ENCODE peak calls at places on chromosomes 13 and 19, in eight cellular contexts. One of them, this sample, is unnamed.

GRCh38 chr19:11152318-11153062 is 3.1 kb downstream of the SPC24 start:
- DNase-seq in sigmoid colon: peak
- DNase-seq in body of pancreas: peak
- DNase-seq in brain microvascular endothelial cell: no peak
- DNase-seq in DND-41: no peak
- DNase-seq in AG04450: no peak
- DNase-seq in HL-60: no peak
- DNase-seq in left ventricle myocardium inferior: peak
- DNase-seq in this sample: no peak

GRCh38 chr13:111065698-111066097 is 49.4 kb upstream of the ARHGEF7 start:
- DNase-seq in sigmoid colon: no peak
- DNase-seq in body of pancreas: no peak
- DNase-seq in brain microvascular endothelial cell: no peak
- DNase-seq in DND-41: no peak
- DNase-seq in AG04450: no peak
- DNase-seq in HL-60: no peak
- DNase-seq in left ventricle myocardium inferior: no peak
- DNase-seq in this sample: no peak

GRCh38 chr19:11693505-11694499 is 44.9 kb downstream of the ZNF823 start:
- DNase-seq in sigmoid colon: no peak
- DNase-seq in body of pancreas: no peak
- DNase-seq in brain microvascular endothelial cell: peak
- DNase-seq in DND-41: peak
- DNase-seq in AG04450: no peak
- DNase-seq in HL-60: peak
- DNase-seq in left ventricle myocardium inferior: no peak
- DNase-seq in this sample: no peak

GRCh38 chr13:83845121-83845520 is 37.2 kb downstream of the SLITRK1 start:
- DNase-seq in sigmoid colon: no peak
- DNase-seq in body of pancreas: no peak
- DNase-seq in brain microvascular endothelial cell: no peak
- DNase-seq in DND-41: no peak
- DNase-seq in AG04450: peak
- DNase-seq in HL-60: no peak
- DNase-seq in left ventricle myocardium inferior: no peak
- DNase-seq in this sample: no peak

GRCh38 chr19:21611659-21612402 is 106.4 kb downstream of the ZNF429 start:
- DNase-seq in sigmoid colon: no peak
- DNase-seq in body of pancreas: no peak
- DNase-seq in brain microvascular endothelial cell: no peak
- DNase-seq in DND-41: no peak
- DNase-seq in AG04450: no peak
- DNase-seq in HL-60: no peak
- DNase-seq in left ventricle myocardium inferior: no peak
- DNase-seq in this sample: no peak

GRCh38 chr13:79423801-79424642 is 18.0 kb upstream of the RBM26 start:
- DNase-seq in sigmoid colon: no peak
- DNase-seq in body of pancreas: no peak
- DNase-seq in brain microvascular endothelial cell: no peak
- DNase-seq in DND-41: no peak
- DNase-seq in AG04450: peak
- DNase-seq in HL-60: peak
- DNase-seq in left ventricle myocardium inferior: no peak
- DNase-seq in this sample: no peak

GRCh38 chr19:17305517-17306284 is at the start of gene MRPL34:
- DNase-seq in sigmoid colon: peak
- DNase-seq in body of pancreas: peak
- DNase-seq in brain microvascular endothelial cell: peak
- DNase-seq in DND-41: peak
- DNase-seq in AG04450: peak
- DNase-seq in HL-60: peak
- DNase-seq in left ventricle myocardium inferior: peak
- DNase-seq in this sample: peak

GRCh38 chr19:13441810-13442512 is 64.3 kb downstream of the CACNA1A start:
- DNase-seq in sigmoid colon: no peak
- DNase-seq in body of pancreas: peak
- DNase-seq in brain microvascular endothelial cell: peak
- DNase-seq in DND-41: peak
- DNase-seq in AG04450: peak
- DNase-seq in HL-60: peak
- DNase-seq in left ventricle myocardium inferior: peak
- DNase-seq in this sample: peak

GRCh38 chr13:77985866-77986636 is 67.4 kb upstream of the EDNRB start:
- DNase-seq in sigmoid colon: no peak
- DNase-seq in body of pancreas: no peak
- DNase-seq in brain microvascular endothelial cell: no peak
- DNase-seq in DND-41: no peak
- DNase-seq in AG04450: no peak
- DNase-seq in HL-60: no peak
- DNase-seq in left ventricle myocardium inferior: no peak
- DNase-seq in this sample: no peak

GRCh38 chr13:78680064-78680463 is 21.1 kb upstream of the OBI1 start:
- DNase-seq in sigmoid colon: no peak
- DNase-seq in body of pancreas: no peak
- DNase-seq in brain microvascular endothelial cell: no peak
- DNase-seq in DND-41: no peak
- DNase-seq in AG04450: no peak
- DNase-seq in HL-60: no peak
- DNase-seq in left ventricle myocardium inferior: no peak
- DNase-seq in this sample: no peak

GRCh38 chr13:102091231-102091630 is 310.6 kb downstream of the FGF14 start:
- DNase-seq in sigmoid colon: no peak
- DNase-seq in body of pancreas: no peak
- DNase-seq in brain microvascular endothelial cell: peak
- DNase-seq in DND-41: no peak
- DNase-seq in AG04450: no peak
- DNase-seq in HL-60: no peak
- DNase-seq in left ventricle myocardium inferior: no peak
- DNase-seq in this sample: no peak

GRCh38 chr13:45742985-45743384 is 40.9 kb downstream of the CBY2 start:
- DNase-seq in sigmoid colon: no peak
- DNase-seq in body of pancreas: no peak
- DNase-seq in brain microvascular endothelial cell: no peak
- DNase-seq in DND-41: no peak
- DNase-seq in AG04450: no peak
- DNase-seq in HL-60: no peak
- DNase-seq in left ventricle myocardium inferior: no peak
- DNase-seq in this sample: no peak

GRCh38 chr13:39254606-39255005 is 216.3 kb downstream of the NHLRC3 start:
- DNase-seq in sigmoid colon: no peak
- DNase-seq in body of pancreas: no peak
- DNase-seq in brain microvascular endothelial cell: no peak
- DNase-seq in DND-41: no peak
- DNase-seq in AG04450: no peak
- DNase-seq in HL-60: no peak
- DNase-seq in left ventricle myocardium inferior: no peak
- DNase-seq in this sample: no peak

GRCh38 chr13:33233547-33233946 is 52.0 kb downstream of the STARD13 start:
- DNase-seq in sigmoid colon: no peak
- DNase-seq in body of pancreas: no peak
- DNase-seq in brain microvascular endothelial cell: no peak
- DNase-seq in DND-41: no peak
- DNase-seq in AG04450: no peak
- DNase-seq in HL-60: no peak
- DNase-seq in left ventricle myocardium inferior: peak
- DNase-seq in this sample: no peak

GRCh38 chr13:24267283-24267682 is 42.1 kb upstream of the C1QTNF9 start:
- DNase-seq in sigmoid colon: no peak
- DNase-seq in body of pancreas: no peak
- DNase-seq in brain microvascular endothelial cell: no peak
- DNase-seq in DND-41: peak
- DNase-seq in AG04450: no peak
- DNase-seq in HL-60: no peak
- DNase-seq in left ventricle myocardium inferior: no peak
- DNase-seq in this sample: no peak
- H3K27ac ChIP-seq in sigmoid colon: peak
- H3K27ac ChIP-seq in body of pancreas: no peak
- H3K27ac ChIP-seq in brain microvascular endothelial cell: no peak
- H3K27ac ChIP-seq in DND-41: peak
- H3K27ac ChIP-seq in AG04450: no peak
- H3K27ac ChIP-seq in HL-60: no peak
- H3K27ac ChIP-seq in left ventricle myocardium inferior: peak
- H3K27ac ChIP-seq in this sample: peak

DNA sequence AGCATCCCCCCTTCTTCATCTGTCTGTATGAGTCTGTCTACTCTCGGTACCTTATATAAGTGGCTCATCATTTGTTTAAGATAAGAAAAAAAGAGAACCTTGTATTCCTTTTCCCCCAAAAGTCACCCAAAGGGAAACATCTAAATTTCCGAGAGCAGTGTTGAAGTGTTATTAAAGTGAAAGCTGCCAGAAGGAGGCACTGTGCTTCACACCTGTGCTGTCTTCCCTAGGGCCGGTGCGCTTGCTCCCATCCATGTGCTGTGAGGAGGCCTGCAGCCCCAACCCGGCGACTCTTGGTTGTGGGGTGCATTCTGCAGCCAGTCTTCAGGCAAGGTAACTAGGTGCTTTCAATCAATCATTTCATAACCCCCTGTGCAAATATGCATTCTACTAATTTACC is 97.5 kb downstream of the TNFRSF19 start:
- DNase-seq in sigmoid colon: no peak
- DNase-seq in body of pancreas: no peak
- DNase-seq in brain microvascular endothelial cell: no peak
- DNase-seq in DND-41: no peak
- DNase-seq in AG04450: no peak
- DNase-seq in HL-60: no peak
- DNase-seq in left ventricle myocardium inferior: no peak
- DNase-seq in this sample: no peak
- TF ChIP-seq CTCF in sigmoid colon: no peak
- TF ChIP-seq CTCF in body of pancreas: no peak
- TF ChIP-seq CTCF in brain microvascular endothelial cell: no peak
- TF ChIP-seq CTCF in DND-41: peak
- TF ChIP-seq CTCF in AG04450: no peak
- TF ChIP-seq CTCF in HL-60: no peak
- TF ChIP-seq CTCF in left ventricle myocardium inferior: no peak
- TF ChIP-seq CTCF in this sample: no peak

GRCh38 chr19:18502633-18503294 is 19.1 kb downstream of the ELL start:
- DNase-seq in sigmoid colon: peak
- DNase-seq in body of pancreas: no peak
- DNase-seq in brain microvascular endothelial cell: no peak
- DNase-seq in DND-41: no peak
- DNase-seq in AG04450: no peak
- DNase-seq in HL-60: peak
- DNase-seq in left ventricle myocardium inferior: peak
- DNase-seq in this sample: no peak

GRCh38 chr19:18502236-18502632 is 19.6 kb downstream of the ELL start:
- DNase-seq in sigmoid colon: no peak
- DNase-seq in body of pancreas: no peak
- DNase-seq in brain microvascular endothelial cell: no peak
- DNase-seq in DND-41: no peak
- DNase-seq in AG04450: no peak
- DNase-seq in HL-60: no peak
- DNase-seq in left ventricle myocardium inferior: no peak
- DNase-seq in this sample: no peak

GRCh38 chr19:18504886-18505610 is 16.8 kb downstream of the ELL start:
- DNase-seq in sigmoid colon: no peak
- DNase-seq in body of pancreas: no peak
- DNase-seq in brain microvascular endothelial cell: no peak
- DNase-seq in DND-41: no peak
- DNase-seq in AG04450: no peak
- DNase-seq in HL-60: no peak
- DNase-seq in left ventricle myocardium inferior: no peak
- DNase-seq in this sample: no peak

GRCh38 chr19:18503971-18504885 is 17.6 kb downstream of the ELL start:
- DNase-seq in sigmoid colon: no peak
- DNase-seq in body of pancreas: peak
- DNase-seq in brain microvascular endothelial cell: no peak
- DNase-seq in DND-41: no peak
- DNase-seq in AG04450: no peak
- DNase-seq in HL-60: no peak
- DNase-seq in left ventricle myocardium inferior: no peak
- DNase-seq in this sample: no peak

DNA sequence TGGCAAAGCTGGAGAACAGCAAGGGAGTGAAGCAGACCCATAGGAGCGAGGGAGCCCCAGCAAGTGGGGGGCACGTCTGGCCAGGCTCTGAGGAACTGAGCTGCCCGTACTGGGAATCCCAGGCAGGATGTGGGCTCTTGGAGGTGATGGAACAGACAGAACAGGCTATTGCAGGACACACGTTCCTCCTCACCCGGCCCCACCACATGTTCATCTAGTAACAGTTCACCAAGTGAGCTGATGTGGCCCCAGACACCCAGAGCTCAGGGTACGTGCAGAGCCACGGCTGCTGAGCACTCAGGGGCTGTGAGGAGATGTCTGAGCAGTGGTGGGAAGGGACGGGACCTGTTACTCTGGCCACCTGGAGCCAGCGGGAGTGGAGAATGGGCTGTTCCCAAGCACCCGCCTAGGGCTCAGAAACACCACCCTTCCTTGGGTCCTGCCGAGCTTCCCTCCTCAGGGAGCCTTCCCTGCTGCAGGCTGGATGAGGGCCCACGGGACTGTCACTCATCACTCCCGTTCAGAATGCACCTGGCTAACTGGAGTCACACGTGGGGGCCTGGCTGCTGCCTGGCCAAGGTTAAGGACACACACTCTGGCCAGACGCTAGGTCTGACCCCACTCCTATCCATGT is 18.4 kb downstream of the ELL start:
- DNase-seq in sigmoid colon: no peak
- DNase-seq in body of pancreas: no peak
- DNase-seq in brain microvascular endothelial cell: no peak
- DNase-seq in DND-41: no peak
- DNase-seq in AG04450: no peak
- DNase-seq in HL-60: peak
- DNase-seq in left ventricle myocardium inferior: no peak
- DNase-seq in this sample: no peak
- H3K27ac ChIP-seq in sigmoid colon: peak
- H3K27ac ChIP-seq in body of pancreas: no peak
- H3K27ac ChIP-seq in brain microvascular endothelial cell: no peak
- H3K27ac ChIP-seq in DND-41: no peak
- H3K27ac ChIP-seq in AG04450: no peak
- H3K27ac ChIP-seq in HL-60: peak
- H3K27ac ChIP-seq in left ventricle myocardium inferior: peak
- H3K27ac ChIP-seq in this sample: no peak

DNA sequence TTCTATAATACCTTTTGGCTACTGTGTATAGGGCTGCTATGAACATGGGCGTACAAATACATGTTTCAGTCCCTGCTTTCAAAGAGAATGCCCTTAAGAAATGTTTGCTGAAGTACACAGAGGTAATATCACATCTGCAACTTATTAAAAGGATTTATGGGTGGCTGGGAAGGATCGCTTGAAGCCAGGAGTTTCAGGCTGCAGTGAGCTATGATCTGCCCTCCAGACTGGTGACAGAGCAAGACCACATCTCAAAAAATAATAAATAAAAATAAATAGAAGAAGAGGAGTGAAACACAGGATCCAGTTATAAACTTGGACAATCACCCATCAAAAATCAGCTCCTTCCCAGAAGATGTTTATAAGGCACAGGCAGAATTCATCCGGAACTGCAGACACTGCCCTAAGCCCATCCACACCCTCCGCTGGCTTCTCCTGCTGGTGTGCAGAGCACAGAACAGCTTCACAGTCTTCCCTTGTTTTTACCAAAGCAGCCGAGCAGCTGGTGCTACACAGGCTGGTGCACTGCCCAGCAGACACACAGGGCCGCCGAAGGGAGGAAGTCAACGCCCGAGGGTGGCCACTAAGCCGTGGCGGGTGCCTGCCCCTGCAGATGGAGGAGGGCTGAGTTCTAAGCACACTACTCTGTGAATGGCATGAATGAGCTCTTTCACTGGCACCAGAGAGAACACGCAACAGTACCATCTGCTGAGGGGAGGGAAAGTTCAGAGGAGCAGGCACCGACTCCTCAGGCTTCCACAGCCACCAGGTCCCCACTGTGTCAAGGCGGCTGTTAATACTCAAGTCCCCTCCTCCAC is 44.0 kb downstream of the BRD4 start:
- DNase-seq in sigmoid colon: peak
- DNase-seq in body of pancreas: no peak
- DNase-seq in brain microvascular endothelial cell: no peak
- DNase-seq in DND-41: peak
- DNase-seq in AG04450: no peak
- DNase-seq in HL-60: peak
- DNase-seq in left ventricle myocardium inferior: no peak
- DNase-seq in this sample: no peak
- TF ChIP-seq CTCF in sigmoid colon: no peak
- TF ChIP-seq CTCF in body of pancreas: no peak
- TF ChIP-seq CTCF in brain microvascular endothelial cell: peak
- TF ChIP-seq CTCF in DND-41: no peak
- TF ChIP-seq CTCF in AG04450: peak
- TF ChIP-seq CTCF in HL-60: no peak
- TF ChIP-seq CTCF in left ventricle myocardium inferior: no peak
- TF ChIP-seq CTCF in this sample: no peak